ENCODE peak calls at places on chromosomes 3 and 15, in five cellular contexts. G is RPMI7951, U is WTC11, D is retinal pigment epithelial cell, S is hippocampal formation. B is an unnamed sample.

GRCh38 chr3:97658670-97659285 is 105.8 kb upstream of the ARL6 start:
- DNase-seq in G (peak; percentile 21), U (no peak), D (no peak), S (no peak), B (peak; percentile 36)

GRCh38 chr3:147389265-147390175 is 16.8 kb downstream of the ZIC4 start:
- DNase-seq in G (no peak), U (no peak), D (no peak), S (no peak), B (no peak)

GRCh38 chr3:52516509-52517195 is 17.0 kb downstream of the NT5DC2 start:
- DNase-seq in G (no peak), U (no peak), D (no peak), S (no peak), B (no peak)

GRCh38 chr3:170321326-170322034 is 36.0 kb upstream of the SKIL start:
- DNase-seq in G (no peak), U (no peak), D (no peak), S (no peak), B (no peak)

GRCh38 chr15:55737373-55737772 is 5.6 kb downstream of the PRTG start:
- DNase-seq in G (peak; percentile 72), U (no peak), D (no peak), S (no peak), B (peak; percentile 27)

GRCh38 chr15:43299411-43299810 is 31.0 kb downstream of the LCMT2 start:
- DNase-seq in G (no peak), U (no peak), D (no peak), S (no peak), B (no peak)

GRCh38 chr3:124492824-124493223 is 237.4 kb upstream of the UMPS start:
- DNase-seq in G (peak; percentile 63), U (peak; percentile 58), D (no peak), S (no peak), B (peak; percentile 57)

GRCh38 chr3:44104668-44105321 is 136.9 kb upstream of the TOPAZ1 start:
- DNase-seq in G (peak; percentile 70), U (no peak), D (peak; percentile 66), S (no peak), B (peak; percentile 86)

GRCh38 chr3:47578119-47578630 is 490 bp downstream of the CSPG5 start:
- DNase-seq in G (peak; percentile 27), U (peak; percentile 42), D (no peak), S (no peak), B (peak; percentile 36)

GRCh38 chr3:99920530-99921376 is 103.1 kb downstream of the CMSS1 start:
- DNase-seq in G (no peak), U (peak; percentile 23), D (no peak), S (no peak), B (peak; percentile 18)

GRCh38 chr3:160756907-160757623 is 1.0 kb downstream of the PPM1L start:
- DNase-seq in G (no peak), U (peak; percentile 31), D (no peak), S (no peak), B (no peak)

GRCh38 chr3:42001777-42002176 is 39.9 kb upstream of the ULK4 start:
- DNase-seq in G (no peak), U (no peak), D (no peak), S (no peak), B (no peak)

GRCh38 chr15:52369030-52369429 is 73.4 kb upstream of the MYO5C start:
- DNase-seq in G (no peak), U (no peak), D (no peak), S (no peak), B (no peak)

GRCh38 chr3:184377374-184377773 is 633 bp downstream of the THPO start:
- DNase-seq in G (no peak), U (no peak), D (no peak), S (no peak), B (no peak)

GRCh38 chr15:89442671-89443307 is 53.6 kb downstream of the RHCG start:
- DNase-seq in G (no peak), U (peak; percentile 94), D (no peak), S (peak; percentile 10), B (peak; percentile 64)